ENCODE peak calls at places on chromosomes 1 and 21, in five cellular contexts. W, A, T, E and O are unnamed samples.

GRCh38 chr1:56511323-56511722 is 68.0 kb downstream of the PLPP3 start:
- DNase-seq in W (no peak), A (peak; percentile 65), T (no peak), E (no peak), O (no peak)

GRCh38 chr1:36306210-36306901 is at the start of gene SH3D21:
- DNase-seq in W (peak; percentile 52), A (peak; percentile 80), T (peak; percentile 28), E (peak; percentile 41), O (no peak)

GRCh38 chr1:118826669-118827068 is 161.5 kb downstream of the TBX15 start:
- DNase-seq in W (no peak), A (no peak), T (no peak), E (no peak), O (no peak)

GRCh38 chr1:166952002-166952746 is 23.2 kb downstream of the ILDR2 start:
- DNase-seq in W (no peak), A (no peak), T (peak; percentile 40), E (peak; percentile 45), O (no peak)

GRCh38 chr1:15799928-15800835 is 7.3 kb downstream of the UQCRHL start:
- DNase-seq in W (peak; percentile 41), A (peak; percentile 63), T (peak; percentile 68), E (peak; percentile 100), O (peak; percentile 37)

GRCh38 chr1:60461889-60462595 is 388.5 kb upstream of the C1orf87 start:
- DNase-seq in W (no peak), A (no peak), T (no peak), E (no peak), O (no peak)

GRCh38 chr1:165420655-165421054 is 24.3 kb downstream of the RXRG start:
- DNase-seq in W (no peak), A (no peak), T (no peak), E (peak; percentile 25), O (no peak)

GRCh38 chr1:207603777-207604176 is 41.2 kb upstream of the CR1L start:
- DNase-seq in W (no peak), A (no peak), T (peak; percentile 69), E (no peak), O (no peak)

GRCh38 chr21:44874497-44875331 is 1.2 kb upstream of the PTTG1IP start:
- DNase-seq in W (no peak), A (peak; percentile 77), T (no peak), E (no peak), O (no peak)

GRCh38 chr1:235873045-235873444 is 6.3 kb upstream of the LYST start:
- DNase-seq in W (no peak), A (no peak), T (no peak), E (no peak), O (no peak)

GRCh38 chr1:44608141-44608540 is 66.1 kb downstream of the TMEM53 start:
- DNase-seq in W (no peak), A (no peak), T (no peak), E (no peak), O (no peak)

GRCh38 chr1:232943679-232944252 is 6.6 kb upstream of the NTPCR start:
- DNase-seq in W (no peak), A (no peak), T (peak; percentile 32), E (no peak), O (no peak)

GRCh38 chr1:62676606-62677356 is 11.4 kb downstream of the DOCK7 start:
- DNase-seq in W (no peak), A (no peak), T (peak; percentile 93), E (no peak), O (no peak)

GRCh38 chr1:21568006-21568746 is 59.0 kb downstream of the ALPL start:
- DNase-seq in W (no peak), A (no peak), T (peak; percentile 32), E (no peak), O (no peak)

GRCh38 chr1:154115180-154115579 is 39.7 kb downstream of the NUP210L start:
- DNase-seq in W (no peak), A (no peak), T (no peak), E (no peak), O (no peak)

GRCh38 chr21:29299906-29300546 is 1.3 kb downstream of the BACH1 start:
- DNase-seq in W (no peak), A (peak; percentile 84), T (peak; percentile 100), E (peak; percentile 92), O (no peak)

GRCh38 chr1:33272509-33272908 is 16.2 kb downstream of the ZNF362 start:
- DNase-seq in W (no peak), A (no peak), T (no peak), E (no peak), O (no peak)

GRCh38 chr1:164999135-164999534 is 357.4 kb downstream of the LMX1A start:
- DNase-seq in W (no peak), A (no peak), T (no peak), E (no peak), O (no peak)

GRCh38 chr1:202202500-202203168 is 9.0 kb downstream of the LGR6 start:
- DNase-seq in W (no peak), A (no peak), T (no peak), E (no peak), O (no peak)

GRCh38 chr21:44800103-44800502 is 1.5 kb downstream of the UBE2G2 start:
- DNase-seq in W (no peak), A (no peak), T (peak; percentile 69), E (no peak), O (no peak)

GRCh38 chr1:57421366-57421765 is 2.5 kb downstream of the DAB1 start:
- DNase-seq in W (no peak), A (no peak), T (no peak), E (no peak), O (no peak)

GRCh38 chr1:56424744-56425493 is 154.4 kb downstream of the PLPP3 start:
- DNase-seq in W (no peak), A (peak; percentile 62), T (peak; percentile 81), E (no peak), O (no peak)

GRCh38 chr1:159429074-159429861 is 2.7 kb upstream of the OR10J4 start:
- DNase-seq in W (no peak), A (no peak), T (peak; percentile 94), E (no peak), O (no peak)

GRCh38 chr1:234617135-234617985 is 7.4 kb upstream of the IRF2BP2 start:
- DNase-seq in W (no peak), A (no peak), T (peak; percentile 77), E (no peak), O (no peak)

GRCh38 chr21:19878133-19878532 is 1120.1 kb upstream of the NCAM2 start:
- DNase-seq in W (no peak), A (no peak), T (no peak), E (no peak), O (no peak)

GRCh38 chr1:88890790-88891317 is 513 bp downstream of the GTF2B start:
- DNase-seq in W (peak; percentile 18), A (no peak), T (peak; percentile 44), E (no peak), O (no peak)

GRCh38 chr1:227749916-227750710 is 14.9 kb downstream of the SNAP47 start:
- DNase-seq in W (no peak), A (no peak), T (no peak), E (no peak), O (no peak)

GRCh38 chr1:165635329-165635728 is 4.3 kb downstream of the MGST3 start:
- DNase-seq in W (no peak), A (no peak), T (no peak), E (no peak), O (no peak)

GRCh38 chr1:33041026-33041425 is 4.3 kb upstream of the AK2 start:
- DNase-seq in W (no peak), A (no peak), T (no peak), E (no peak), O (no peak)

GRCh38 chr1:180167021-180167701 is 12.5 kb downstream of the QSOX1 start:
- DNase-seq in W (no peak), A (no peak), T (no peak), E (no peak), O (no peak)

GRCh38 chr1:52348704-52349301 is 17.2 kb downstream of the CC2D1B start:
- DNase-seq in W (no peak), A (no peak), T (peak; percentile 24), E (no peak), O (no peak)

GRCh38 chr1:154729031-154729442 is 121.1 kb upstream of the ADAR start:
- DNase-seq in W (no peak), A (no peak), T (peak; percentile 73), E (no peak), O (no peak)

GRCh38 chr1:10132316-10132715 is 78.1 kb upstream of the KIF1B start:
- DNase-seq in W (no peak), A (no peak), T (no peak), E (no peak), O (no peak)

GRCh38 chr21:31665397-31665796 is 5.9 kb downstream of the SOD1 start:
- DNase-seq in W (no peak), A (no peak), T (peak; percentile 50), E (no peak), O (no peak)

GRCh38 chr1:93612510-93612909 is 69.1 kb downstream of the BCAR3 start:
- DNase-seq in W (no peak), A (no peak), T (no peak), E (no peak), O (no peak)

GRCh38 chr21:15498455-15498854 is 231.3 kb upstream of the USP25 start:
- DNase-seq in W (no peak), A (no peak), T (no peak), E (no peak), O (no peak)

GRCh38 chr1:181443231-181443853 is 40.0 kb upstream of the CACNA1E start:
- DNase-seq in W (no peak), A (no peak), T (no peak), E (no peak), O (no peak)

GRCh38 chr1:221915764-221916163 is 173.9 kb upstream of the DUSP10 start:
- DNase-seq in W (no peak), A (no peak), T (no peak), E (no peak), O (no peak)

GRCh38 chr21:42537106-42537742 is 23.6 kb downstream of the SLC37A1 start:
- DNase-seq in W (no peak), A (peak; percentile 6), T (no peak), E (no peak), O (no peak)
- TF ChIP-seq CTCF in W (peak; percentile 25), A (no peak), T (peak; percentile 17), E (peak; percentile 50), O (no peak)

GRCh38 chr1:8379513-8380186 is 61.7 kb downstream of the SLC45A1 start:
- DNase-seq in W (no peak), A (no peak), T (no peak), E (no peak), O (no peak)
- TF ChIP-seq CTCF in W (peak; percentile 17), A (no peak), T (no peak), E (no peak), O (no peak)

GRCh38 chr1:147491098-147491497 is 50.2 kb upstream of the BCL9 start:
- DNase-seq in W (no peak), A (no peak), T (no peak), E (no peak), O (no peak)
- TF ChIP-seq CTCF in W (no peak), A (no peak), T (no peak), E (no peak), O (no peak)

GRCh38 chr1:209815495-209815894 is 9.6 kb upstream of the IRF6 start:
- DNase-seq in W (no peak), A (no peak), T (no peak), E (no peak), O (no peak)
- TF ChIP-seq CTCF in W (no peak), A (no peak), T (no peak), E (no peak), O (no peak)

DNA sequence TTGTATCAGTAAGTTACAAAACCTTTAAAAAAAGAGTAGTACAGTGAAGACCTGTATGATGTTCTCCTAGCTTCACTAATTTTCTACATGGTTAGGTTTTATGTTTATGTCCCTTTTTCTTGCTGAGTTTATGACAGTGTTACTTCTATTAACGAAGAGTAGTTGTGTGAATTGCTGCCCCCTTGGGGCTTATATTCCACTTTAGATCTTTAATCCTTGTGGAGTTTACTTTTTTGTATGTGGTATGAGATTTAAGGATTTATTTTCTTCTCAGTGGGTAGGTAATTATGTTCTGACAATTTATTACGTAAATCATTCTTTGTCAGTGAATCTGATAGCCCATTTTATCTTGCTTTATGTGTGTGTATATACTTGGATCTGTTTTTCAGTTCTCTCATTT is 14.8 kb downstream of the KCTD3 start:
- DNase-seq in W (no peak), A (no peak), T (no peak), E (no peak), O (no peak)
- TF ChIP-seq CTCF in W (no peak), A (no peak), T (no peak), E (no peak), O (no peak)